ENCODE peak calls at places on chromosomes 5 and 9, in six cellular contexts. J is GM23338, R is heart left ventricle, I is fibroblast of lung, X is Karpas-422, F is thoracic aorta. O is an unnamed sample.
A peak's percentile ranks its signal among the peaks of the same experiment; 100 is the strongest.

GRCh38 chr5:112800901-112801300 is 60.2 kb upstream of the SRP19 start:
- DNase-seq in J (no peak), R (no peak), I (no peak), X (no peak), F (no peak), O (no peak)

GRCh38 chr5:118775790-118776499 is 212.4 kb downstream of the DTWD2 start:
- DNase-seq in J (no peak), R (no peak), I (no peak), X (no peak), F (no peak), O (no peak)

GRCh38 chr9:95507456-95508241 is 9.1 kb downstream of the PTCH1 start:
- DNase-seq in J (peak; percentile 66), R (peak; percentile 62), I (peak; percentile 77), X (peak; percentile 74), F (no peak), O (no peak)

GRCh38 chr5:93746406-93747056 is 5.1 kb upstream of the POU5F2 start:
- DNase-seq in J (no peak), R (no peak), I (peak; percentile 61), X (no peak), F (no peak), O (no peak)

GRCh38 chr9:80931163-80931562 is 758.2 kb downstream of the TLE1 start:
- DNase-seq in J (no peak), R (no peak), I (no peak), X (no peak), F (no peak), O (no peak)

GRCh38 chr9:115018547-115019435 is 88.4 kb upstream of the TNFSF8 start:
- DNase-seq in J (no peak), R (no peak), I (peak; percentile 91), X (no peak), F (no peak), O (no peak)

GRCh38 chr5:6767481-6768063 is 54.3 kb downstream of the TENT4A start:
- DNase-seq in J (no peak), R (no peak), I (no peak), X (no peak), F (no peak), O (no peak)

GRCh38 chr5:83145882-83146331 is 68.6 kb downstream of the XRCC4 start:
- DNase-seq in J (no peak), R (no peak), I (peak; percentile 7), X (no peak), F (no peak), O (no peak)

GRCh38 chr5:125967576-125967975 is 455.6 kb upstream of the GRAMD2B start:
- DNase-seq in J (no peak), R (no peak), I (no peak), X (no peak), F (no peak), O (no peak)

GRCh38 chr9:4301971-4302427 is 2.1 kb upstream of the GLIS3 start:
- DNase-seq in J (no peak), R (peak; percentile 69), I (peak; percentile 97), X (no peak), F (peak; percentile 59), O (no peak)

GRCh38 chr5:127447822-127448221 is 69.6 kb upstream of the PRRC1 start:
- DNase-seq in J (no peak), R (no peak), I (peak; percentile 82), X (no peak), F (no peak), O (no peak)

GRCh38 chr5:87541033-87541432 is 128.3 kb upstream of the CCNH start:
- DNase-seq in J (peak; percentile 62), R (peak; percentile 52), I (peak; percentile 90), X (peak; percentile 41), F (peak; percentile 8), O (peak; percentile 25)

GRCh38 chr5:68884144-68884754 is 209.6 kb upstream of the SLC30A5 start:
- DNase-seq in J (no peak), R (no peak), I (no peak), X (no peak), F (no peak), O (no peak)

GRCh38 chr9:112556497-112557085 is 70.0 kb downstream of the KIAA1958 start:
- DNase-seq in J (no peak), R (no peak), I (peak; percentile 91), X (no peak), F (no peak), O (no peak)

GRCh38 chr5:89560724-89561123 is 677.7 kb upstream of the MEF2C start:
- DNase-seq in J (no peak), R (no peak), I (peak; percentile 91), X (no peak), F (no peak), O (no peak)

GRCh38 chr5:54311178-54311811 is 922 bp upstream of the ARL15 start:
- DNase-seq in J (peak; percentile 42), R (no peak), I (peak; percentile 40), X (peak; percentile 49), F (no peak), O (no peak)

GRCh38 chr9:91234523-91234922 is 127.2 kb downstream of the AUH start:
- DNase-seq in J (peak; percentile 50), R (no peak), I (no peak), X (no peak), F (no peak), O (no peak)

GRCh38 chr5:177967221-177967887 is 28.7 kb downstream of the PROP1 start:
- DNase-seq in J (no peak), R (no peak), I (peak; percentile 19), X (no peak), F (no peak), O (no peak)

GRCh38 chr9:26326473-26327044 is 566.0 kb downstream of the CAAP1 start:
- DNase-seq in J (peak; percentile 78), R (no peak), I (peak; percentile 57), X (peak; percentile 87), F (no peak), O (peak; percentile 68)

GRCh38 chr5:66454186-66455078 is 141.8 kb upstream of the MAST4 start:
- DNase-seq in J (no peak), R (no peak), I (peak; percentile 86), X (no peak), F (no peak), O (no peak)

GRCh38 chr5:43643750-43644149 is 40.8 kb downstream of the NNT start:
- DNase-seq in J (no peak), R (no peak), I (no peak), X (no peak), F (no peak), O (no peak)

GRCh38 chr5:76855961-76856360 is 6.1 kb downstream of the S100Z start:
- DNase-seq in J (no peak), R (no peak), I (no peak), X (no peak), F (no peak), O (no peak)

GRCh38 chr9:136441191-136441680 is 1.6 kb upstream of the INPP5E start:
- DNase-seq in J (no peak), R (no peak), I (peak; percentile 81), X (no peak), F (no peak), O (no peak)
- H3K36me3 ChIP-seq in J (peaks cover 17% of the 10 kb centered on the region), R (peaks cover 59% of the 10 kb centered on the region), I (peaks cover 30% of the 10 kb centered on the region), X (no peaks in the 10 kb centered on the region), F (peaks cover 35% of the 10 kb centered on the region), O (peaks cover 78% of the 10 kb centered on the region)

DNA sequence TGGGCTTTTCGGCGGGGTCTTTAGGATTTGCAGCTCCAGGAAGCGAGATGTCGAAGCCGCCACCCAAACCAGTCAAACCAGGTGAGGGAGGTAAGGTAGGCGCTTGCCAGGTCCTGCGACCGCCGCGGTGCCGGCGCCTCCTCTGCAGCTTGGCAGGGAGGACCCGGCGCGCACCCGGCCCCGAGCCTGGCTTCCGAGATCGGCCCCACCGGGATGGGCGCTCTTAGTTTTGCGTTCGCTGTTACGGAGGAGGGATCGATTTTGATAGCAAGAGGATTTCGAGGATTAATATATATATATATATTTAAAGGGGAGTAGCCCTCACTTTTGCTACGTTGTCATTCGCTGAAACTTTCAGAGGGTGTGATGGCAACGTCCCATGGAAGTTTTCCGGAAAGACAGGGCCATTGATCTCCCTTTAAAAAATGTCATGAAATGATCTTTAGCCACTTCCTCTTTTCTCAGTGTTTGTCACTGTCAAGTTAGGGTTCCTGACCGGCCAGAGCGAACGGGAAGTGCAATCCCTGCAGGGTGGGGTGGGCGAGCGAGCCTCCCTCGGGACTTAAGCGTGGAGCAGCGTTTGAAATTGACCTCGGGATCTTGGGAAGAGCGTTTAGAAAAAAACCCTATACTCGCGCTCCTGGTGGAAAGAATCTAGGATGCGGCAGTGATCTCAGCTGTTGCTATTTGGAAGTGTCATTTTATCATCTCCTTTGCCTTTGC is 493 bp downstream of the OSTF1 start:
- DNase-seq in J (peak; percentile 73), R (peak; percentile 86), I (peak; percentile 65), X (peak; percentile 86), F (no peak), O (no peak)
- H3K4me3 ChIP-seq in J (peak overlapping the region; percentile 68), R (peak overlapping the region; percentile 97), I (peak overlapping the region; percentile 96), X (peak overlapping the region; percentile 86), F (peak overlapping the region; percentile 99), O (peak overlapping the region; percentile 60)

DNA sequence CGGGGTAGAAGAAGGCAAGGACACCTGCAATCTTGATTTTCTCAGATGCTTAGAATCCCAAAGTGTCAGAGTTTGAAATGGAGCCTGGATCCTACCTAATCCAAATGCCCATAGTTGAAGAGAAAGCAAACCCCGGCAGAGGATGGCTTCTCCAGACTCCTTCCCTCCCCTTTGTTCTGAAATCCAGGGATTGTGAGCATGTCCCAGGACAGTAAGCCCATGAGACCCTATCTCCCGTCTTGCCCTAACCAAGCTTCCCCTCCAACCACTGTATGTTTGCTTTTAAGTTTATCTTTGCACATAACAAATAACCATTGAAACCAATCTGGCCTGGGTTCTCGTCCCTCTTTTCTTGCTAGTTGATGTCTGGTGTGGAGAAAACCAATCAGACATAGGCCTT is 78.3 kb upstream of the NIPAL4 start:
- DNase-seq in J (no peak), R (no peak), I (no peak), X (no peak), F (no peak), O (no peak)
- H3K4me1 ChIP-seq in J (peaks cover 11% of the 10 kb centered on the region), R (no peaks in the 10 kb centered on the region), I (peaks cover 16% of the 10 kb centered on the region), X (no peaks in the 10 kb centered on the region), F (peaks cover 5% of the 10 kb centered on the region), O (no peaks in the 10 kb centered on the region)

GRCh38 chr9:137799630-137799983 is 78.0 kb upstream of the CACNA1B start:
- DNase-seq in J (no peak), R (no peak), I (no peak), X (no peak), F (no peak), O (no peak)

GRCh38 chr9:137797206-137798120 is 80.1 kb upstream of the CACNA1B start:
- DNase-seq in J (no peak), R (no peak), I (no peak), X (no peak), F (no peak), O (no peak)

GRCh38 chr9:137800196-137801022 is 77.2 kb upstream of the CACNA1B start:
- DNase-seq in J (no peak), R (no peak), I (no peak), X (no peak), F (no peak), O (no peak)

GRCh38 chr9:137798142-137798541 is 79.4 kb upstream of the CACNA1B start:
- DNase-seq in J (no peak), R (no peak), I (no peak), X (no peak), F (no peak), O (no peak)

GRCh38 chr9:137798901-137799629 is 78.5 kb upstream of the CACNA1B start:
- DNase-seq in J (no peak), R (no peak), I (no peak), X (no peak), F (no peak), O (no peak)
- H3K36me3 ChIP-seq in J (peaks cover 19% of the 10 kb centered on the region), R (peaks cover 76% of the 10 kb centered on the region), I (peaks cover 21% of the 10 kb centered on the region), X (peaks cover 6% of the 10 kb centered on the region), F (peaks cover 47% of the 10 kb centered on the region), O (peaks cover 90% of the 10 kb centered on the region)

O was measured in NT2/D1.